ENCODE peak calls at places on chromosome 1, in five cellular contexts. O is nucleus accumbens, W is tibial artery, L is choroid plexus epithelial cell, M is neural progenitor cell. G is an unnamed sample.

GRCh38 chr1:85198864-85199263 is 2.0 kb downstream of the SYDE2 start:
- DNase-seq in L (no peak), W (no peak), M (no peak), O (no peak), G (no peak)

GRCh38 chr1:192747942-192748341 is 60.9 kb upstream of the RGS2 start:
- DNase-seq in L (peak), W (no peak), O (no peak), M (no peak), G (peak)

GRCh38 chr1:99681583-99681982 is 35.7 kb downstream of the PALMD start:
- DNase-seq in M (no peak), L (peak), W (no peak), O (no peak), G (no peak)

GRCh38 chr1:244970236-244970652 is 105.9 kb upstream of the HNRNPU start:
- DNase-seq in W (peak), L (no peak), O (peak), M (peak), G (peak)

GRCh38 chr1:188402986-188403385 is 1574.2 kb downstream of the PLA2G4A start:
- DNase-seq in L (no peak), W (no peak), M (no peak), O (no peak), G (no peak)

GRCh38 chr1:20735581-20736111 is 3.1 kb upstream of the SH2D5 start:
- DNase-seq in O (peak), L (no peak), M (no peak), W (no peak), G (no peak)

GRCh38 chr1:170131984-170132383 is 13.8 kb upstream of the NTMT2 start:
- DNase-seq in L (no peak), W (no peak), O (no peak), M (no peak), G (no peak)

GRCh38 chr1:10561497-10561896 is 86.7 kb downstream of the PEX14 start:
- DNase-seq in O (no peak), L (peak), W (no peak), M (no peak), G (peak)

GRCh38 chr1:226370144-226370923 is 37.6 kb downstream of the PARP1 start:
- DNase-seq in M (no peak), L (no peak), O (no peak), W (no peak), G (no peak)

GRCh38 chr1:229223498-229223897 is 47.4 kb upstream of the RAB4A start:
- DNase-seq in W (no peak), L (no peak), M (no peak), O (no peak), G (no peak)

GRCh38 chr1:31405578-31406245 is 7.3 kb upstream of the SERINC2 start:
- DNase-seq in O (no peak), M (no peak), L (no peak), W (no peak), G (no peak)

GRCh38 chr1:117059334-117059677 is 820 bp upstream of the TTF2 start:
- DNase-seq in M (no peak), W (peak), L (no peak), O (no peak), G (no peak)

GRCh38 chr1:16631248-16632043 is 18.1 kb upstream of the NBPF1 start:
- DNase-seq in O (no peak), M (no peak), W (no peak), L (no peak), G (no peak)

GRCh38 chr1:168987330-168987729 is 119.2 kb upstream of the ATP1B1 start:
- DNase-seq in O (no peak), W (no peak), L (no peak), M (no peak), G (no peak)

GRCh38 chr1:234083460-234083859 is 179.0 kb downstream of the SLC35F3 start:
- DNase-seq in O (no peak), W (no peak), L (no peak), M (no peak), G (no peak)

GRCh38 chr1:158037876-158038359 is 44.5 kb downstream of the KIRREL1 start:
- DNase-seq in L (peak), W (no peak), O (no peak), M (no peak), G (peak)

GRCh38 chr1:67105508-67105907 is 29.3 kb downstream of the C1orf141 start:
- DNase-seq in L (no peak), W (no peak), M (no peak), O (no peak), G (no peak)